ENCODE peak calls at places on chromosomes 7 and 10, in seven cellular contexts. J is hepatocyte; X is fibroblast of lung; B is naive thymus-derived CD4-positive, alpha-beta T cell; Q is tibial artery; A is transverse colon; F is GM23248. L is an unnamed sample.

GRCh38 chr10:102599565-102600327 is 44.5 kb upstream of the TRIM8 start:
- DNase-seq in B (no peak), Q (no peak), F (no peak), A (no peak), J (peak; percentile 80), X (no peak), L (no peak)

GRCh38 chr10:110802551-110803238 is 69.0 kb upstream of the PDCD4 start:
- DNase-seq in Q (peak; percentile 84), J (peak; percentile 74), F (peak; percentile 93), A (peak; percentile 75), B (peak; percentile 76), X (peak; percentile 95), L (peak; percentile 62)

GRCh38 chr7:123601530-123601929 is at the start of gene ASB15:
- DNase-seq in Q (no peak), J (no peak), X (peak; percentile 2), A (no peak), F (no peak), B (no peak), L (no peak)

GRCh38 chr7:116576350-116577319 is 51.8 kb downstream of the CAV1 start:
- DNase-seq in J (peak; percentile 35), B (no peak), Q (peak; percentile 70), F (peak; percentile 96), A (no peak), X (peak; percentile 98), L (no peak)

GRCh38 chr10:6195376-6195775 is 7.4 kb upstream of the PFKFB3 start:
- DNase-seq in X (peak; percentile 90), B (no peak), J (no peak), F (peak; percentile 80), A (no peak), Q (peak; percentile 87), L (no peak)

GRCh38 chr10:30055094-30055701 is 4.2 kb downstream of the JCAD start:
- DNase-seq in Q (no peak), J (no peak), A (no peak), F (peak; percentile 78), B (no peak), X (peak; percentile 62), L (no peak)

GRCh38 chr10:71516890-71517289 is 120.2 kb downstream of the CDH23 start:
- DNase-seq in Q (no peak), F (no peak), J (no peak), X (no peak), B (no peak), A (no peak), L (no peak)

GRCh38 chr10:35017608-35018007 is 72.5 kb downstream of the CUL2 start:
- DNase-seq in J (no peak), F (no peak), Q (no peak), X (no peak), A (no peak), B (no peak), L (no peak)

GRCh38 chr10:49115015-49115795 is at the start of gene VSTM4:
- DNase-seq in X (peak; percentile 33), F (peak; percentile 78), J (peak; percentile 70), B (no peak), A (no peak), Q (peak; percentile 74), L (no peak)

GRCh38 chr7:99737726-99738125 is 2.7 kb upstream of the CYP3A7 start:
- DNase-seq in B (no peak), A (no peak), X (peak; percentile 17), Q (no peak), F (no peak), J (no peak), L (peak; percentile 15)

GRCh38 chr7:101582971-101583370 is 46.1 kb downstream of the MYL10 start:
- DNase-seq in Q (no peak), A (no peak), B (no peak), F (no peak), X (no peak), J (no peak), L (no peak)

GRCh38 chr10:110629680-110630191 is 14.4 kb upstream of the RBM20 start:
- DNase-seq in B (no peak), F (peak; percentile 72), Q (no peak), J (peak; percentile 26), A (no peak), X (peak; percentile 93), L (peak; percentile 31)

GRCh38 chr10:132550366-132551092 is 12.9 kb downstream of the INPP5A start:
- DNase-seq in F (no peak), A (no peak), J (no peak), B (no peak), X (no peak), Q (peak; percentile 61), L (no peak)

GRCh38 chr10:123007558-123008378 is 827 bp downstream of the IKZF5 start:
- DNase-seq in A (peak; percentile 38), X (peak; percentile 57), J (peak; percentile 80), Q (peak; percentile 68), B (peak; percentile 64), F (peak; percentile 88), L (peak; percentile 54)

DNA sequence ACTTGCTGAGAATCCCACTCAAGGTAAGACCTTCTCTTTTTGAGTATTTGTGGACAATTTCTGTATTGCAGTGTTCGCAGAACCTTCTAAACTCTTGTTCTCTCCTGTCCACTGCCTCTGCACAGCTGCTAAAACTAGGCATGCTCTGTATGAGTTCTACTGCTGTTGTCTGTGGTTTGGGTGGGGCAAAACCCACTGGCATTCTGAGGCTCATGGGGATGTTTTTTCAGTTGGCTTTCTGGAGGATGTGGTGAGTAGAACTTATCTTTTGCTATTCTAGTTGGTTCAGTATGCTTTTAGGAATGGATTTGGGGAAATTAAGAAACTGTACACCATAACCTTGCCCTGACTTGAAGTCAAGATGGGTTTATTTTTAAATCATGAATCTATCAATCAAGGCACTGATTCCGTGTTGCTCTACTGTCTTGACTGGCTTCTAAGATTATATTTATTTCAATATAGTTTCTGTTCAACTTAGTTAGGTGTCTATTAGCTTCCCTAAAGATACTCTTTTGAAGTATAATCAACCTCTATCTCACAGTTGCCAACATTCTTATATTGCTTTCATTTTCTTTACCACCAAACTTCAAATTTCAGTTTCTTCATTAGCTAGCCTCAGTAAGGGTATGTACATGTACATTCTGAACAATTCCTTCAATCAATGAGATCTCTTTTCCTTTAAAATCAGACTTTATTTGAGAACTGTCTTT is 25.0 kb upstream of the C1GALT1 start:
- DNase-seq in B (peak; percentile 89), J (no peak), A (peak; percentile 17), F (peak; percentile 84), X (peak; percentile 93), Q (no peak), L (no peak)
- H3K4me3 ChIP-seq in B (peak overlapping the region; percentile 51), J (no peak overlapping the region), A (no peak overlapping the region), F (peak overlapping the region; percentile 75), X (peak overlapping the region; percentile 66), Q (no peak overlapping the region), L (no peak overlapping the region)

GRCh38 chr7:343864-344607 is 54.1 kb downstream of the FOXL3 start:
- DNase-seq in Q (no peak), B (no peak), F (no peak), J (no peak), A (no peak), X (no peak), L (no peak)
- H3K4me1 ChIP-seq in Q (no peaks in the 10 kb centered on the region), B (no peaks in the 10 kb centered on the region), F (no peaks in the 10 kb centered on the region), J (peaks cover 27% of the 10 kb centered on the region), A (peaks cover 21% of the 10 kb centered on the region), X (no peaks in the 10 kb centered on the region), L (peaks cover 15% of the 10 kb centered on the region)

DNA sequence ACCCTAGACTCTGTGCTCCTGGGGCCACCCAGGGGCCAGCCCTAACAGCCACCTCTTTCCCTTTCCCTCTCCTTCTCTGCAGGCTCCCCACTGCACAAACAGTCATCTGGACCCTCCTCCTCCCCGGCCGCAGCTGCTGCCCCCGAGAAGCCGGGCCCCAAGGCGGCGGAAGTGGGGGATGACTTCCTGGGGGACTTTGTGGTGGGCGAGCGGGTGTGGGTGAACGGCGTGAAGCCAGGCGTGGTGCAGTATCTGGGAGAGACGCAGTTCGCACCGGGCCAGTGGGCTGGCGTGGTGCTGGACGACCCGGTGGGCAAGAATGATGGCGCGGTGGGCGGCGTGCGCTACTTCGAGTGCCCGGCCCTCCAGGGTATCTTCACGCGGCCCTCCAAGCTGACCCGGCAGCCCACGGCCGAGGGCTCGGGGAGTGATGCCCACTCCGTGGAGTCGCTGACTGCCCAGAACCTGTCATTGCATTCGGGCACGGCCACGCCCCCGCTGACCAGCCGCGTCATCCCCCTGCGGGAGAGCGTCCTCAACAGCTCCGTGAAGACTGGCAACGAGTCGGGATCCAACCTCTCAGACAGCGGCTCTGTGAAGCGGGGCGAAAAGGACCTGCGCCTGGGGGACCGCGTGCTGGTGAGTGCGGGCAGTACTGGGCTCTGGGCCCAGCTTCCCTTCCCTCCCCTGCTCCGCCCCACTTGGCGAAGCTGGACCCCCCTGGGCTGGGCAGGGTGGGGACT is 49.3 kb downstream of the CLIP2 start:
- DNase-seq in A (no peak), Q (no peak), X (no peak), J (no peak), F (no peak), B (no peak), L (no peak)
- H3K36me3 ChIP-seq in A (no peaks in the 10 kb centered on the region), Q (peaks cover 16% of the 10 kb centered on the region), X (peaks cover 14% of the 10 kb centered on the region), J (no peaks in the 10 kb centered on the region), F (no peaks in the 10 kb centered on the region), B (no peaks in the 10 kb centered on the region), L (no peaks in the 10 kb centered on the region)

GRCh38 chr10:69759641-69760040 is 42.1 kb upstream of the COL13A1 start:
- DNase-seq in A (no peak), X (peak; percentile 28), J (no peak), B (no peak), F (no peak), Q (no peak), L (no peak)
- H3K4me3 ChIP-seq in A (no peak overlapping the region), X (no peak overlapping the region), J (no peak overlapping the region), B (no peak overlapping the region), F (no peak overlapping the region), Q (no peak overlapping the region), L (no peak overlapping the region)

GRCh38 chr7:47807756-47808155 is 140.5 kb downstream of the PKD1L1 start:
- DNase-seq in X (no peak), B (no peak), Q (no peak), J (no peak), F (no peak), A (no peak), L (no peak)
- H3K4me1 ChIP-seq in X (peaks cover 12% of the 10 kb centered on the region), B (no peaks in the 10 kb centered on the region), Q (no peaks in the 10 kb centered on the region), J (peaks cover 21% of the 10 kb centered on the region), F (no peaks in the 10 kb centered on the region), A (no peaks in the 10 kb centered on the region), L (peaks cover 6% of the 10 kb centered on the region)

GRCh38 chr7:149255174-149255573 is 6.8 kb upstream of the ZNF783 start:
- DNase-seq in X (no peak), J (no peak), B (no peak), Q (no peak), F (no peak), A (no peak), L (no peak)
- H3K36me3 ChIP-seq in X (peaks cover 14% of the 10 kb centered on the region), J (no peaks in the 10 kb centered on the region), B (peaks cover 15% of the 10 kb centered on the region), Q (peaks cover 40% of the 10 kb centered on the region), F (peaks cover 28% of the 10 kb centered on the region), A (no peaks in the 10 kb centered on the region), L (peaks cover 14% of the 10 kb centered on the region)

DNA sequence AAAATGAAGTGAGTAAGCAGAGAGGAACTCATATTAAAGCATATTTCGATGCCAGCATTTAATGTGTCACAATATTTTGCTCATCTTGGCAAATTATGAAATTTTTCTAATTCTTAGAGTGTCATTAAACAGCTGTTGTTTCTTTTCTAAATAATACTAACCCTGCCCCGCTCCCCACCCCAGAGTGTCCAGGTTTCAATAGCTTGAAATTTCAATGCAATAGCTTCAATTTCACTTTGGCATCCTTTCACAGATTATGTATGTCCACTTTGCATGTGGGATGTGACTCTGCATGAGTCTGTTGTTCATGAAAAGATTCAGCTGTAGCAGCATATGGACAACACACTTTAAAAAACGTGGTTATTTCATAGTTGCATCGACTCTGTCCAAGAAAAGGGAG is 64.9 kb upstream of the CREB5 start:
- DNase-seq in B (no peak), X (peak; percentile 28), F (peak; percentile 84), J (no peak), Q (no peak), A (no peak), L (no peak)
- H3K4me3 ChIP-seq in B (no peak overlapping the region), X (no peak overlapping the region), F (peak overlapping the region; percentile 38), J (no peak overlapping the region), Q (no peak overlapping the region), A (no peak overlapping the region), L (no peak overlapping the region)